ENCODE peak calls at places on chromosomes 12 and 14, in seven cellular contexts. U is activated T-cell treated with anti-CD3 and anti-CD28 coated beads for 4 hours; V is GM10248; I is central memory CD4-positive, alpha-beta T cell; G is SHP77 treated with DMSO at 0.1 percent for 48 hours; N is EH; D is foreskin fibroblast. P is an unnamed sample.

GRCh38 chr12:117100851-117101673 is 1.8 kb upstream of the TESC start:
- DNase-seq in G (no peak), N (no peak), I (no peak), V (no peak), U (no peak), D (no peak), P (no peak)

GRCh38 chr12:442235-442884 is 17.4 kb upstream of the B4GALNT3 start:
- DNase-seq in N (peak), I (peak), D (peak), V (peak), U (peak), G (no peak), P (peak)

GRCh38 chr12:127125607-127126259 is 1141.2 kb upstream of the TMEM132C start:
- DNase-seq in V (no peak), U (no peak), D (peak), G (no peak), I (no peak), N (peak), P (no peak)

GRCh38 chr12:132558861-132559623 is 51.3 kb downstream of the LRCOL1 start:
- DNase-seq in V (no peak), D (no peak), N (no peak), I (no peak), G (no peak), U (no peak), P (peak)

GRCh38 chr12:123444396-123445026 is 8.0 kb upstream of the RILPL2 start:
- DNase-seq in N (peak), V (no peak), D (peak), I (no peak), U (no peak), G (no peak), P (no peak)

GRCh38 chr14:71397371-71397770 is 490.1 kb downstream of the PCNX1 start:
- DNase-seq in U (no peak), V (no peak), I (no peak), D (no peak), G (no peak), N (peak), P (no peak)

GRCh38 chr12:120041386-120042231 is 52.6 kb downstream of the BICDL1 start:
- DNase-seq in D (no peak), G (no peak), U (peak), I (peak), V (no peak), N (no peak), P (peak)

GRCh38 chr12:51082561-51083139 is 746 bp downstream of the CSRNP2 start:
- DNase-seq in D (peak), I (peak), V (no peak), G (peak), U (peak), N (peak), P (peak)

GRCh38 chr12:95918194-95918993 is 24.0 kb downstream of the CCDC38 start:
- DNase-seq in D (peak), U (peak), I (peak), V (peak), N (peak), G (peak), P (peak)

GRCh38 chr12:67441736-67442346 is 172.7 kb downstream of the CAND1 start:
- DNase-seq in V (peak), U (peak), G (peak), N (peak), I (peak), D (peak), P (peak)

GRCh38 chr14:99884834-99885648 is 91.8 kb downstream of the EML1 start:
- DNase-seq in D (peak), G (peak), N (peak), I (peak), U (no peak), V (peak), P (peak)

GRCh38 chr12:79317184-79317847 is 373.4 kb downstream of the PAWR start:
- DNase-seq in I (no peak), V (no peak), N (no peak), G (no peak), U (no peak), D (no peak), P (no peak)

GRCh38 chr12:42904683-42905418 is 315.3 kb upstream of the PRICKLE1 start:
- DNase-seq in I (no peak), D (no peak), U (no peak), V (no peak), G (no peak), N (no peak), P (no peak)

GRCh38 chr14:68672609-68673285 is 120.1 kb downstream of the ZFP36L1 start:
- DNase-seq in N (no peak), U (no peak), V (no peak), G (no peak), D (no peak), I (no peak), P (no peak)

GRCh38 chr12:83468988-83469908 is 782.5 kb downstream of the TMTC2 start:
- DNase-seq in V (no peak), U (no peak), N (no peak), I (no peak), D (no peak), G (no peak), P (no peak)

GRCh38 chr14:32820686-32821085 is 118.0 kb upstream of the NPAS3 start:
- DNase-seq in U (no peak), V (no peak), N (no peak), D (no peak), I (no peak), G (no peak), P (no peak)

GRCh38 chr12:56160160-56160763 is 2.1 kb downstream of the MYL6 start:
- DNase-seq in V (no peak), I (peak), G (no peak), D (peak), U (peak), N (peak), P (peak)

GRCh38 chr14:56889705-56890104 is 79.4 kb upstream of the OTX2 start:
- DNase-seq in U (no peak), I (no peak), V (no peak), G (no peak), N (no peak), D (no peak), P (no peak)

GRCh38 chr14:100271247-100271939 is 32.4 kb downstream of the YY1 start:
- DNase-seq in I (peak), U (peak), D (no peak), V (no peak), N (peak), G (no peak), P (peak)

GRCh38 chr14:92164958-92165357 is 43.2 kb downstream of the CPSF2 start:
- DNase-seq in U (no peak), V (no peak), G (no peak), N (no peak), D (no peak), I (no peak), P (no peak)

GRCh38 chr12:86712425-86712843 is 456.2 kb upstream of the MGAT4C start:
- DNase-seq in G (peak), N (peak), U (no peak), I (no peak), V (no peak), D (peak), P (no peak)

GRCh38 chr14:61653507-61653906 is 41.8 kb upstream of the HIF1A start:
- DNase-seq in U (no peak), N (peak), G (no peak), D (peak), V (no peak), I (no peak), P (no peak)

GRCh38 chr14:37985826-37986470 is 221.8 kb upstream of the SSTR1 start:
- DNase-seq in V (peak), G (no peak), N (peak), D (peak), I (peak), U (peak), P (peak)

GRCh38 chr14:74620497-74620921 is 8.5 kb upstream of the LTBP2 start:
- DNase-seq in V (no peak), G (no peak), U (no peak), D (peak), N (peak), I (peak), P (no peak)

GRCh38 chr14:70714055-70714550 is 72.4 kb downstream of the TTC9 start:
- DNase-seq in D (peak), U (peak), I (peak), G (peak), V (peak), N (peak), P (peak)

GRCh38 chr12:25698782-25699181 is 145.7 kb upstream of the LMNTD1 start:
- DNase-seq in I (no peak), V (no peak), N (no peak), G (no peak), U (no peak), D (peak), P (no peak)

GRCh38 chr12:124551268-124552144 is 15.9 kb downstream of the NCOR2 start:
- DNase-seq in I (no peak), N (peak), U (no peak), V (no peak), G (no peak), D (peak), P (no peak)

GRCh38 chr14:85319998-85320397 is 209.9 kb upstream of the FLRT2 start:
- DNase-seq in D (peak), G (no peak), U (no peak), I (no peak), N (peak), V (no peak), P (no peak)

GRCh38 chr14:96109956-96110355 is 70.8 kb downstream of the C14orf132 start:
- DNase-seq in U (no peak), D (no peak), N (no peak), G (no peak), I (no peak), V (no peak), P (no peak)

GRCh38 chr14:68759017-68759569 is 33.8 kb downstream of the ZFP36L1 start:
- DNase-seq in I (no peak), V (no peak), D (no peak), N (no peak), G (no peak), U (no peak), P (no peak)

GRCh38 chr14:103273145-103273846 is 60.7 kb upstream of the EIF5 start:
- DNase-seq in D (no peak), V (no peak), G (no peak), U (no peak), N (no peak), I (no peak), P (no peak)

GRCh38 chr12:32365473-32366064 is 33.8 kb upstream of the FGD4 start:
- DNase-seq in D (peak), G (peak), N (peak), I (peak), V (peak), U (peak), P (peak)

P was measured in CD4-positive, CD25-positive, alpha-beta regulatory T cell.